ENCODE peak calls at places on chromosome 14, in five cellular contexts. One of them, this sample, is unnamed.

GRCh38 chr14:65203574-65203973 is 101.3 kb upstream of the MAX start:
- DNase-seq in T follicular helper cell: no peak
- DNase-seq in CD8-positive, alpha-beta T cell: no peak
- DNase-seq in stimulated activated CD8-positive, alpha-beta memory T cell treated with anti-CD3 and anti-CD28 coated beads, Interleukin-12 subunit alpha, Interleukin-12 subunit beta, amount 100 ng/mL, for 4 hours: no peak
- DNase-seq in GM13976: no peak
- DNase-seq in this sample: no peak

GRCh38 chr14:93973607-93974006 is 2.8 kb downstream of the ASB2 start:
- DNase-seq in stimulated activated CD8-positive, alpha-beta memory T cell treated with anti-CD3 and anti-CD28 coated beads, Interleukin-12 subunit alpha, Interleukin-12 subunit beta, amount 100 ng/mL, for 4 hours: no peak
- DNase-seq in T follicular helper cell: no peak
- DNase-seq in GM13976: no peak
- DNase-seq in CD8-positive, alpha-beta T cell: no peak
- DNase-seq in this sample: no peak

GRCh38 chr14:52778702-52779101 is 12.7 kb downstream of the GNPNAT1 start:
- DNase-seq in CD8-positive, alpha-beta T cell: no peak
- DNase-seq in GM13976: no peak
- DNase-seq in stimulated activated CD8-positive, alpha-beta memory T cell treated with anti-CD3 and anti-CD28 coated beads, Interleukin-12 subunit alpha, Interleukin-12 subunit beta, amount 100 ng/mL, for 4 hours: no peak
- DNase-seq in T follicular helper cell: no peak
- DNase-seq in this sample: no peak

GRCh38 chr14:23861666-23862065 is 91.9 kb upstream of the DHRS4 start:
- DNase-seq in T follicular helper cell: no peak
- DNase-seq in stimulated activated CD8-positive, alpha-beta memory T cell treated with anti-CD3 and anti-CD28 coated beads, Interleukin-12 subunit alpha, Interleukin-12 subunit beta, amount 100 ng/mL, for 4 hours: no peak
- DNase-seq in CD8-positive, alpha-beta T cell: no peak
- DNase-seq in GM13976: no peak
- DNase-seq in this sample: no peak

GRCh38 chr14:89337912-89338311 is 79.1 kb downstream of the FOXN3 start:
- DNase-seq in stimulated activated CD8-positive, alpha-beta memory T cell treated with anti-CD3 and anti-CD28 coated beads, Interleukin-12 subunit alpha, Interleukin-12 subunit beta, amount 100 ng/mL, for 4 hours: no peak
- DNase-seq in GM13976: no peak
- DNase-seq in CD8-positive, alpha-beta T cell: no peak
- DNase-seq in T follicular helper cell: no peak
- DNase-seq in this sample: no peak

GRCh38 chr14:100346306-100347091 is 23.4 kb downstream of the SLC25A47 start:
- DNase-seq in GM13976: no peak
- DNase-seq in CD8-positive, alpha-beta T cell: no peak
- DNase-seq in stimulated activated CD8-positive, alpha-beta memory T cell treated with anti-CD3 and anti-CD28 coated beads, Interleukin-12 subunit alpha, Interleukin-12 subunit beta, amount 100 ng/mL, for 4 hours: no peak
- DNase-seq in T follicular helper cell: no peak
- DNase-seq in this sample: no peak

GRCh38 chr14:93788557-93789365 is 476 bp upstream of the PRIMA1 start:
- DNase-seq in stimulated activated CD8-positive, alpha-beta memory T cell treated with anti-CD3 and anti-CD28 coated beads, Interleukin-12 subunit alpha, Interleukin-12 subunit beta, amount 100 ng/mL, for 4 hours: no peak
- DNase-seq in T follicular helper cell: no peak
- DNase-seq in CD8-positive, alpha-beta T cell: no peak
- DNase-seq in GM13976: no peak
- DNase-seq in this sample: peak

GRCh38 chr14:74038015-74038859 is 19.1 kb downstream of the BBOF1 start:
- DNase-seq in GM13976: peak
- DNase-seq in CD8-positive, alpha-beta T cell: no peak
- DNase-seq in stimulated activated CD8-positive, alpha-beta memory T cell treated with anti-CD3 and anti-CD28 coated beads, Interleukin-12 subunit alpha, Interleukin-12 subunit beta, amount 100 ng/mL, for 4 hours: no peak
- DNase-seq in T follicular helper cell: no peak
- DNase-seq in this sample: peak

GRCh38 chr14:34098045-34098984 is 147.4 kb upstream of the EGLN3 start:
- DNase-seq in T follicular helper cell: no peak
- DNase-seq in CD8-positive, alpha-beta T cell: no peak
- DNase-seq in GM13976: peak
- DNase-seq in stimulated activated CD8-positive, alpha-beta memory T cell treated with anti-CD3 and anti-CD28 coated beads, Interleukin-12 subunit alpha, Interleukin-12 subunit beta, amount 100 ng/mL, for 4 hours: no peak
- DNase-seq in this sample: peak

GRCh38 chr14:92867246-92867925 is 55.6 kb upstream of the CHGA start:
- DNase-seq in stimulated activated CD8-positive, alpha-beta memory T cell treated with anti-CD3 and anti-CD28 coated beads, Interleukin-12 subunit alpha, Interleukin-12 subunit beta, amount 100 ng/mL, for 4 hours: no peak
- DNase-seq in CD8-positive, alpha-beta T cell: no peak
- DNase-seq in T follicular helper cell: no peak
- DNase-seq in GM13976: no peak
- DNase-seq in this sample: no peak

GRCh38 chr14:53285806-53286205 is 132.7 kb upstream of the DDHD1 start:
- DNase-seq in GM13976: no peak
- DNase-seq in T follicular helper cell: no peak
- DNase-seq in stimulated activated CD8-positive, alpha-beta memory T cell treated with anti-CD3 and anti-CD28 coated beads, Interleukin-12 subunit alpha, Interleukin-12 subunit beta, amount 100 ng/mL, for 4 hours: no peak
- DNase-seq in CD8-positive, alpha-beta T cell: no peak
- DNase-seq in this sample: no peak

GRCh38 chr14:56273151-56273550 is 154.9 kb downstream of the PELI2 start:
- DNase-seq in CD8-positive, alpha-beta T cell: no peak
- DNase-seq in GM13976: no peak
- DNase-seq in T follicular helper cell: no peak
- DNase-seq in stimulated activated CD8-positive, alpha-beta memory T cell treated with anti-CD3 and anti-CD28 coated beads, Interleukin-12 subunit alpha, Interleukin-12 subunit beta, amount 100 ng/mL, for 4 hours: no peak
- DNase-seq in this sample: peak

GRCh38 chr14:102221026-102221425 is 81.3 kb downstream of the WDR20 start:
- DNase-seq in CD8-positive, alpha-beta T cell: no peak
- DNase-seq in T follicular helper cell: no peak
- DNase-seq in GM13976: no peak
- DNase-seq in stimulated activated CD8-positive, alpha-beta memory T cell treated with anti-CD3 and anti-CD28 coated beads, Interleukin-12 subunit alpha, Interleukin-12 subunit beta, amount 100 ng/mL, for 4 hours: no peak
- DNase-seq in this sample: peak

GRCh38 chr14:52061380-52061779 is 7.5 kb downstream of the NID2 start:
- DNase-seq in GM13976: no peak
- DNase-seq in stimulated activated CD8-positive, alpha-beta memory T cell treated with anti-CD3 and anti-CD28 coated beads, Interleukin-12 subunit alpha, Interleukin-12 subunit beta, amount 100 ng/mL, for 4 hours: no peak
- DNase-seq in CD8-positive, alpha-beta T cell: no peak
- DNase-seq in T follicular helper cell: no peak
- DNase-seq in this sample: no peak

GRCh38 chr14:26765768-26766550 is 168.1 kb upstream of the NOVA1 start:
- DNase-seq in stimulated activated CD8-positive, alpha-beta memory T cell treated with anti-CD3 and anti-CD28 coated beads, Interleukin-12 subunit alpha, Interleukin-12 subunit beta, amount 100 ng/mL, for 4 hours: no peak
- DNase-seq in T follicular helper cell: no peak
- DNase-seq in GM13976: no peak
- DNase-seq in CD8-positive, alpha-beta T cell: no peak
- DNase-seq in this sample: peak

GRCh38 chr14:101823511-101824120 is 62.1 kb downstream of the PPP2R5C start:
- DNase-seq in GM13976: no peak
- DNase-seq in T follicular helper cell: peak
- DNase-seq in stimulated activated CD8-positive, alpha-beta memory T cell treated with anti-CD3 and anti-CD28 coated beads, Interleukin-12 subunit alpha, Interleukin-12 subunit beta, amount 100 ng/mL, for 4 hours: peak
- DNase-seq in CD8-positive, alpha-beta T cell: no peak
- DNase-seq in this sample: no peak